ENCODE peak calls at places on chromosomes 12 and 14, in six cellular contexts. One of them, this sample, is unnamed.

GRCh38 chr14:49497725-49498348 is 88.3 kb downstream of the RPS29 start:
- DNase-seq in GM20000: peak; percentile 52
- DNase-seq in NCI-H2081: peak; percentile 71
- DNase-seq in ACHN: peak; percentile 70
- DNase-seq in adipocyte: peak; percentile 87
- DNase-seq in AML-193: peak; percentile 62
- DNase-seq in this sample: no peak

GRCh38 chr12:86193931-86194330 is 62.3 kb downstream of the MGAT4C start:
- DNase-seq in GM20000: no peak
- DNase-seq in NCI-H2081: no peak
- DNase-seq in ACHN: no peak
- DNase-seq in adipocyte: peak; percentile 28
- DNase-seq in AML-193: no peak
- DNase-seq in this sample: no peak

GRCh38 chr12:3533703-3534386 is 42.8 kb downstream of the PRMT8 start:
- DNase-seq in GM20000: no peak
- DNase-seq in NCI-H2081: no peak
- DNase-seq in ACHN: no peak
- DNase-seq in adipocyte: peak; percentile 7
- DNase-seq in AML-193: no peak
- DNase-seq in this sample: no peak

GRCh38 chr12:11705010-11705409 is 55.5 kb downstream of the ETV6 start:
- DNase-seq in GM20000: no peak
- DNase-seq in NCI-H2081: no peak
- DNase-seq in ACHN: peak; percentile 97
- DNase-seq in adipocyte: peak; percentile 86
- DNase-seq in AML-193: no peak
- DNase-seq in this sample: no peak

GRCh38 chr12:46459881-46460545 is 87.4 kb upstream of the SLC38A2 start:
- DNase-seq in GM20000: no peak
- DNase-seq in NCI-H2081: no peak
- DNase-seq in ACHN: no peak
- DNase-seq in adipocyte: no peak
- DNase-seq in AML-193: peak; percentile 87
- DNase-seq in this sample: no peak

GRCh38 chr12:122991623-122992275 is 11.3 kb downstream of the ARL6IP4 start:
- DNase-seq in GM20000: peak; percentile 41
- DNase-seq in NCI-H2081: no peak
- DNase-seq in ACHN: no peak
- DNase-seq in adipocyte: no peak
- DNase-seq in AML-193: no peak
- DNase-seq in this sample: no peak

GRCh38 chr14:100096656-100097055 is 31.4 kb downstream of the EVL start:
- DNase-seq in GM20000: no peak
- DNase-seq in NCI-H2081: no peak
- DNase-seq in ACHN: no peak
- DNase-seq in adipocyte: peak; percentile 77
- DNase-seq in AML-193: no peak
- DNase-seq in this sample: no peak

GRCh38 chr12:130714591-130715149 is 1.4 kb downstream of the RIMBP2 start:
- DNase-seq in GM20000: no peak
- DNase-seq in NCI-H2081: no peak
- DNase-seq in ACHN: no peak
- DNase-seq in adipocyte: no peak
- DNase-seq in AML-193: no peak
- DNase-seq in this sample: no peak

GRCh38 chr12:89135976-89136634 is 216.2 kb downstream of the DUSP6 start:
- DNase-seq in GM20000: no peak
- DNase-seq in NCI-H2081: no peak
- DNase-seq in ACHN: no peak
- DNase-seq in adipocyte: no peak
- DNase-seq in AML-193: peak; percentile 37
- DNase-seq in this sample: no peak

GRCh38 chr12:32051511-32052299 is 54.9 kb upstream of the BICD1 start:
- DNase-seq in GM20000: no peak
- DNase-seq in NCI-H2081: no peak
- DNase-seq in ACHN: peak; percentile 19
- DNase-seq in adipocyte: peak; percentile 79
- DNase-seq in AML-193: peak; percentile 53
- DNase-seq in this sample: no peak

GRCh38 chr14:49687942-49688700 is at the start of gene POLE2:
- DNase-seq in GM20000: peak; percentile 89
- DNase-seq in NCI-H2081: peak; percentile 67
- DNase-seq in ACHN: peak; percentile 62
- DNase-seq in adipocyte: peak; percentile 83
- DNase-seq in AML-193: peak; percentile 60
- DNase-seq in this sample: peak; percentile 73

GRCh38 chr12:132710062-132710421 is 600 bp upstream of the PGAM5 start:
- DNase-seq in GM20000: no peak
- DNase-seq in NCI-H2081: no peak
- DNase-seq in ACHN: peak; percentile 40
- DNase-seq in adipocyte: peak; percentile 41
- DNase-seq in AML-193: no peak
- DNase-seq in this sample: no peak

GRCh38 chr14:59529189-59529588 is 44.9 kb downstream of the JKAMP start:
- DNase-seq in GM20000: no peak
- DNase-seq in NCI-H2081: no peak
- DNase-seq in ACHN: no peak
- DNase-seq in adipocyte: no peak
- DNase-seq in AML-193: no peak
- DNase-seq in this sample: no peak

GRCh38 chr12:22377731-22378496 is 43.4 kb upstream of the ST8SIA1 start:
- DNase-seq in GM20000: no peak
- DNase-seq in NCI-H2081: no peak
- DNase-seq in ACHN: no peak
- DNase-seq in adipocyte: no peak
- DNase-seq in AML-193: no peak
- DNase-seq in this sample: no peak

GRCh38 chr12:67645571-67645970 is 3.0 kb upstream of the DYRK2 start:
- DNase-seq in GM20000: no peak
- DNase-seq in NCI-H2081: no peak
- DNase-seq in ACHN: no peak
- DNase-seq in adipocyte: peak; percentile 89
- DNase-seq in AML-193: no peak
- DNase-seq in this sample: no peak

GRCh38 chr12:2922329-2922728 is 31.6 kb downstream of the TULP3 start:
- DNase-seq in GM20000: no peak
- DNase-seq in NCI-H2081: no peak
- DNase-seq in ACHN: no peak
- DNase-seq in adipocyte: no peak
- DNase-seq in AML-193: no peak
- DNase-seq in this sample: no peak

GRCh38 chr12:76762556-76762955 is 1.4 kb upstream of the ZDHHC17 start:
- DNase-seq in GM20000: no peak
- DNase-seq in NCI-H2081: no peak
- DNase-seq in ACHN: no peak
- DNase-seq in adipocyte: no peak
- DNase-seq in AML-193: no peak
- DNase-seq in this sample: no peak

GRCh38 chr12:54977155-54977554 is 7.4 kb downstream of the TESPA1 start:
- DNase-seq in GM20000: no peak
- DNase-seq in NCI-H2081: no peak
- DNase-seq in ACHN: peak; percentile 58
- DNase-seq in adipocyte: peak; percentile 53
- DNase-seq in AML-193: no peak
- DNase-seq in this sample: no peak

GRCh38 chr14:61319706-61320105 is 1.7 kb upstream of the PRKCH start:
- DNase-seq in GM20000: no peak
- DNase-seq in NCI-H2081: no peak
- DNase-seq in ACHN: no peak
- DNase-seq in adipocyte: no peak
- DNase-seq in AML-193: no peak
- DNase-seq in this sample: no peak

GRCh38 chr12:44589697-44590096 is 286.4 kb downstream of the NELL2 start:
- DNase-seq in GM20000: no peak
- DNase-seq in NCI-H2081: no peak
- DNase-seq in ACHN: no peak
- DNase-seq in adipocyte: no peak
- DNase-seq in AML-193: no peak
- DNase-seq in this sample: no peak

GRCh38 chr14:96257056-96257455 is 1.0 kb downstream of the BDKRB1 start:
- DNase-seq in GM20000: no peak
- DNase-seq in NCI-H2081: no peak
- DNase-seq in ACHN: no peak
- DNase-seq in adipocyte: no peak
- DNase-seq in AML-193: no peak
- DNase-seq in this sample: no peak

GRCh38 chr12:3972576-3972975 is 99.4 kb upstream of the PARP11 start:
- DNase-seq in GM20000: no peak
- DNase-seq in NCI-H2081: no peak
- DNase-seq in ACHN: no peak
- DNase-seq in adipocyte: no peak
- DNase-seq in AML-193: no peak
- DNase-seq in this sample: no peak

GRCh38 chr12:11920231-11920630 is 150.5 kb upstream of the BCL2L14 start:
- DNase-seq in GM20000: no peak
- DNase-seq in NCI-H2081: no peak
- DNase-seq in ACHN: no peak
- DNase-seq in adipocyte: no peak
- DNase-seq in AML-193: no peak
- DNase-seq in this sample: no peak

GRCh38 chr12:112409906-112410244 is 470 bp upstream of the RPL6 start:
- DNase-seq in GM20000: no peak
- DNase-seq in NCI-H2081: no peak
- DNase-seq in ACHN: no peak
- DNase-seq in adipocyte: no peak
- DNase-seq in AML-193: no peak
- DNase-seq in this sample: no peak

GRCh38 chr14:70955543-70956480 is 48.6 kb downstream of the PCNX1 start:
- DNase-seq in GM20000: peak; percentile 12
- DNase-seq in NCI-H2081: no peak
- DNase-seq in ACHN: peak; percentile 19
- DNase-seq in adipocyte: peak; percentile 70
- DNase-seq in AML-193: peak; percentile 32
- DNase-seq in this sample: no peak

GRCh38 chr12:89880695-89881350 is 172.2 kb upstream of the ATP2B1 start:
- DNase-seq in GM20000: peak; percentile 74
- DNase-seq in NCI-H2081: no peak
- DNase-seq in ACHN: no peak
- DNase-seq in adipocyte: no peak
- DNase-seq in AML-193: no peak
- DNase-seq in this sample: peak; percentile 56